ENCODE peak calls at places on chromosome 11, in nine cellular contexts. One of them, this sample, is unnamed. For H3K4me1, the result is how much of the 10 kb centered on the place peaks cover.

GRCh38 chr11:119759324-119759723 is 30.3 kb upstream of the NECTIN1 start:
- DNase-seq in H9: no peak
- DNase-seq in right lobe of liver: no peak
- DNase-seq in A549: no peak
- DNase-seq in Karpas-422: no peak
- DNase-seq in PC-9: peak
- DNase-seq in effector memory CD4-positive, alpha-beta T cell: no peak
- DNase-seq in testis: no peak
- DNase-seq in CD8-positive, alpha-beta T cell: no peak
- DNase-seq in this sample: no peak

GRCh38 chr11:9142732-9143131 is 51.3 kb upstream of the SCUBE2 start:
- DNase-seq in H9: no peak
- DNase-seq in right lobe of liver: no peak
- DNase-seq in A549: no peak
- DNase-seq in Karpas-422: no peak
- DNase-seq in PC-9: no peak
- DNase-seq in effector memory CD4-positive, alpha-beta T cell: no peak
- DNase-seq in testis: peak
- DNase-seq in CD8-positive, alpha-beta T cell: no peak
- DNase-seq in this sample: no peak

GRCh38 chr11:112229746-112230433 is 3.7 kb downstream of the PTS start:
- DNase-seq in H9: no peak
- DNase-seq in right lobe of liver: no peak
- DNase-seq in A549: no peak
- DNase-seq in Karpas-422: no peak
- DNase-seq in PC-9: no peak
- DNase-seq in effector memory CD4-positive, alpha-beta T cell: no peak
- DNase-seq in testis: no peak
- DNase-seq in CD8-positive, alpha-beta T cell: no peak
- DNase-seq in this sample: no peak

GRCh38 chr11:10654211-10655150 is 39.1 kb downstream of the IRAG1 start:
- DNase-seq in H9: no peak
- DNase-seq in right lobe of liver: no peak
- DNase-seq in A549: peak
- DNase-seq in Karpas-422: peak
- DNase-seq in PC-9: no peak
- DNase-seq in effector memory CD4-positive, alpha-beta T cell: no peak
- DNase-seq in testis: no peak
- DNase-seq in CD8-positive, alpha-beta T cell: peak
- DNase-seq in this sample: no peak

GRCh38 chr11:109112748-109113378 is 309.1 kb upstream of the C11orf87 start:
- DNase-seq in H9: no peak
- DNase-seq in right lobe of liver: no peak
- DNase-seq in A549: no peak
- DNase-seq in Karpas-422: no peak
- DNase-seq in PC-9: no peak
- DNase-seq in effector memory CD4-positive, alpha-beta T cell: no peak
- DNase-seq in testis: no peak
- DNase-seq in CD8-positive, alpha-beta T cell: no peak
- DNase-seq in this sample: no peak

GRCh38 chr11:62705880-62706831 is 1.1 kb downstream of the BSCL2 start:
- DNase-seq in H9: peak
- DNase-seq in right lobe of liver: peak
- DNase-seq in A549: peak
- DNase-seq in Karpas-422: peak
- DNase-seq in PC-9: peak
- DNase-seq in effector memory CD4-positive, alpha-beta T cell: peak
- DNase-seq in testis: peak
- DNase-seq in CD8-positive, alpha-beta T cell: peak
- DNase-seq in this sample: peak

GRCh38 chr11:112884012-112884767 is 77.0 kb upstream of the NCAM1 start:
- DNase-seq in H9: no peak
- DNase-seq in right lobe of liver: no peak
- DNase-seq in A549: no peak
- DNase-seq in Karpas-422: no peak
- DNase-seq in PC-9: no peak
- DNase-seq in effector memory CD4-positive, alpha-beta T cell: no peak
- DNase-seq in testis: no peak
- DNase-seq in CD8-positive, alpha-beta T cell: no peak
- DNase-seq in this sample: no peak

GRCh38 chr11:2004466-2004865 is 6.8 kb upstream of the H19 start:
- DNase-seq in H9: no peak
- DNase-seq in right lobe of liver: no peak
- DNase-seq in A549: no peak
- DNase-seq in Karpas-422: no peak
- DNase-seq in PC-9: no peak
- DNase-seq in effector memory CD4-positive, alpha-beta T cell: no peak
- DNase-seq in testis: no peak
- DNase-seq in CD8-positive, alpha-beta T cell: no peak
- DNase-seq in this sample: no peak

GRCh38 chr11:37409124-37409523 is 811.1 kb upstream of the RAG2 start:
- DNase-seq in H9: no peak
- DNase-seq in right lobe of liver: no peak
- DNase-seq in A549: no peak
- DNase-seq in Karpas-422: no peak
- DNase-seq in PC-9: no peak
- DNase-seq in effector memory CD4-positive, alpha-beta T cell: no peak
- DNase-seq in testis: no peak
- DNase-seq in CD8-positive, alpha-beta T cell: no peak
- DNase-seq in this sample: no peak

GRCh38 chr11:112128483-112129121 is 35.3 kb downstream of the IL18 start:
- DNase-seq in H9: no peak
- DNase-seq in right lobe of liver: no peak
- DNase-seq in A549: peak
- DNase-seq in Karpas-422: no peak
- DNase-seq in PC-9: peak
- DNase-seq in effector memory CD4-positive, alpha-beta T cell: no peak
- DNase-seq in testis: peak
- DNase-seq in CD8-positive, alpha-beta T cell: no peak
- DNase-seq in this sample: no peak

GRCh38 chr11:102940714-102941588 is 14.6 kb downstream of the MMP13 start:
- DNase-seq in H9: peak
- DNase-seq in right lobe of liver: peak
- DNase-seq in A549: peak
- DNase-seq in Karpas-422: peak
- DNase-seq in PC-9: peak
- DNase-seq in effector memory CD4-positive, alpha-beta T cell: no peak
- DNase-seq in testis: peak
- DNase-seq in CD8-positive, alpha-beta T cell: peak
- DNase-seq in this sample: no peak

GRCh38 chr11:19651654-19652053 is 61.0 kb upstream of the NAV2 start:
- DNase-seq in H9: no peak
- DNase-seq in right lobe of liver: no peak
- DNase-seq in A549: no peak
- DNase-seq in Karpas-422: no peak
- DNase-seq in PC-9: no peak
- DNase-seq in effector memory CD4-positive, alpha-beta T cell: no peak
- DNase-seq in testis: no peak
- DNase-seq in CD8-positive, alpha-beta T cell: no peak
- DNase-seq in this sample: no peak

GRCh38 chr11:47631473-47631872 is 10.9 kb downstream of the MTCH2 start:
- DNase-seq in H9: no peak
- DNase-seq in right lobe of liver: no peak
- DNase-seq in A549: peak
- DNase-seq in Karpas-422: no peak
- DNase-seq in PC-9: no peak
- DNase-seq in effector memory CD4-positive, alpha-beta T cell: no peak
- DNase-seq in testis: no peak
- DNase-seq in CD8-positive, alpha-beta T cell: no peak
- DNase-seq in this sample: no peak

DNA sequence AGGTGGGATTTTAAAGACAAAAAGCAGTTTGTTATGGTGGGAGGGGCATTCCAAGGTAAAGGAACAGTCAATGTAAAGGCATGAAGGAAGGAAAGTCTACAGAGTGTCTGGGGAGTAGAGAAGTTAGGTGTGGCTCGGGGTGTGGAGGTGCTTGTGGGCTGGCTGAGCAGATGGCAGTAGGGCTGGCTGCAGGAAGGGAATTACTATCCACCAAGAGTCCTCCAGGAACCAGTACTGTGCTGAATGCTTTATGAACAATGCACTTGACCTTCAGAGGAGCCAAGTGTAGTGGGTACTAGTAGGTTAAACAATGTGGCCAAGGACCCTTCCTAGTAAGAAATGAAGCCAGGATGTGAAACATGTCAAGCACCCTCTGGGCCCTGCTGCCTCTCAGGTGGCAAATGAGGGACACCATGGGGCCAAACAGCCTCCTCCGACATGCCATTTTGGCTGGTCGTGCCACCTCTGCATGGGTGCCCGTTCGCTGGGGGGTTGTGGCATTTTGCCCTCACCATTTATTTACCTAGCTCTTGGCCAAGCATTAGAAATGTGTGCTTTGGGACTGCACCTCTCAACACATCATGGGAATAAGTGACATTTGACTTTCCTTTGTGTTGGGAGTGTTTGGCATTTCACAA is 123.6 kb upstream of the TENM4 start:
- DNase-seq in H9: no peak
- DNase-seq in right lobe of liver: no peak
- DNase-seq in A549: no peak
- DNase-seq in Karpas-422: no peak
- DNase-seq in PC-9: no peak
- DNase-seq in effector memory CD4-positive, alpha-beta T cell: no peak
- DNase-seq in testis: no peak
- DNase-seq in CD8-positive, alpha-beta T cell: no peak
- DNase-seq in this sample: no peak
- H3K4me1 ChIP-seq in H9: under half
- H3K4me1 ChIP-seq in right lobe of liver: under half
- H3K4me1 ChIP-seq in A549: under half
- H3K4me1 ChIP-seq in Karpas-422: under half
- H3K4me1 ChIP-seq in PC-9: under half
- H3K4me1 ChIP-seq in effector memory CD4-positive, alpha-beta T cell: under half
- H3K4me1 ChIP-seq in testis: under half
- H3K4me1 ChIP-seq in CD8-positive, alpha-beta T cell: under half
- H3K4me1 ChIP-seq in this sample: under half

GRCh38 chr11:107665016-107665415 is 46.8 kb downstream of the SLN start:
- DNase-seq in H9: no peak
- DNase-seq in right lobe of liver: no peak
- DNase-seq in A549: no peak
- DNase-seq in Karpas-422: no peak
- DNase-seq in PC-9: no peak
- DNase-seq in effector memory CD4-positive, alpha-beta T cell: no peak
- DNase-seq in testis: peak
- DNase-seq in CD8-positive, alpha-beta T cell: no peak
- DNase-seq in this sample: no peak
- H3K4me1 ChIP-seq in H9: under half
- H3K4me1 ChIP-seq in right lobe of liver: under half
- H3K4me1 ChIP-seq in A549: under half
- H3K4me1 ChIP-seq in Karpas-422: under half
- H3K4me1 ChIP-seq in PC-9: under half
- H3K4me1 ChIP-seq in effector memory CD4-positive, alpha-beta T cell: under half
- H3K4me1 ChIP-seq in testis: under half
- H3K4me1 ChIP-seq in CD8-positive, alpha-beta T cell: under half
- H3K4me1 ChIP-seq in this sample: under half

GRCh38 chr11:66085071-66085470 is 15.0 kb downstream of the PACS1 start:
- DNase-seq in H9: no peak
- DNase-seq in right lobe of liver: no peak
- DNase-seq in A549: no peak
- DNase-seq in Karpas-422: no peak
- DNase-seq in PC-9: no peak
- DNase-seq in effector memory CD4-positive, alpha-beta T cell: no peak
- DNase-seq in testis: no peak
- DNase-seq in CD8-positive, alpha-beta T cell: no peak
- DNase-seq in this sample: no peak
- H3K4me1 ChIP-seq in H9: under half
- H3K4me1 ChIP-seq in right lobe of liver: under half
- H3K4me1 ChIP-seq in A549: half or more
- H3K4me1 ChIP-seq in Karpas-422: half or more
- H3K4me1 ChIP-seq in PC-9: under half
- H3K4me1 ChIP-seq in effector memory CD4-positive, alpha-beta T cell: under half
- H3K4me1 ChIP-seq in testis: under half
- H3K4me1 ChIP-seq in CD8-positive, alpha-beta T cell: half or more
- H3K4me1 ChIP-seq in this sample: under half

DNA sequence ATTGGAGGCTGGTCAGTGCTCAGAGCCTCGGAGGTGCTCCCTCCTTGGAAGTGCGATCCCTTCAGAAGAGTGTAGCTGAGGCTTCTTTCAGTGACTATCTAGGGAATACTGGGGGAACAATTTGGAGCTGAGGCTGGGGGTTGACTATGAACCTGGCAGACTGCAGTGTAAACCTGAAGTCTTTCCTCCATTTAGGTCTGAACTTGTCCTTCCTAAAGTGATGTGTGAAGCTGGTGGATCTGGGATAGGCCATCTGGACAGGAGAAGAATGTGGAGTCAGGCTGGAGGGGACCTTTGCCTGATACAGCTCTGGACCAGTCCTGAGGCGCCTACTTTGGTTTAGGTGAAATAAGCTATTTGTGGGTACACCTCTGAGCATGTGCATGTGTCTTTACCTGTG is 3.5 kb upstream of the INSC start:
- DNase-seq in H9: no peak
- DNase-seq in right lobe of liver: no peak
- DNase-seq in A549: no peak
- DNase-seq in Karpas-422: no peak
- DNase-seq in PC-9: no peak
- DNase-seq in effector memory CD4-positive, alpha-beta T cell: no peak
- DNase-seq in testis: no peak
- DNase-seq in CD8-positive, alpha-beta T cell: no peak
- DNase-seq in this sample: no peak
- H3K4me1 ChIP-seq in H9: under half
- H3K4me1 ChIP-seq in right lobe of liver: under half
- H3K4me1 ChIP-seq in A549: under half
- H3K4me1 ChIP-seq in Karpas-422: half or more
- H3K4me1 ChIP-seq in PC-9: under half
- H3K4me1 ChIP-seq in effector memory CD4-positive, alpha-beta T cell: under half
- H3K4me1 ChIP-seq in testis: under half
- H3K4me1 ChIP-seq in CD8-positive, alpha-beta T cell: under half
- H3K4me1 ChIP-seq in this sample: under half